ENCODE peak calls at places on chromosomes 16 and 17, in four cellular contexts. F is body of pancreas, G is H7, R is left ventricle myocardium inferior. P is an unnamed sample.
A peak's percentile ranks its signal among the peaks of the same experiment; 100 is the strongest.

GRCh38 chr17:27578718-27579085 is 52.3 kb upstream of the LGALS9 start:
- DNase-seq in F (peak; percentile 54), G (peak; percentile 52), R (no peak), P (no peak)

GRCh38 chr16:4408323-4408690 is 8.1 kb downstream of the CORO7 start:
- DNase-seq in R (no peak), F (no peak), G (no peak), P (no peak)

GRCh38 chr17:47423406-47424295 is 99.9 kb downstream of the EFCAB13 start:
- DNase-seq in G (peak; percentile 81), F (peak; percentile 57), R (peak; percentile 12), P (peak; percentile 74)

GRCh38 chr17:34259151-34259550 is 4.1 kb downstream of the CCL2 start:
- DNase-seq in F (no peak), R (no peak), G (no peak), P (no peak)

GRCh38 chr17:75830168-75831031 is 13.8 kb downstream of the UNC13D start:
- DNase-seq in G (peak; percentile 94), F (peak; percentile 46), R (no peak), P (no peak)

GRCh38 chr16:26511463-26511862 is 555.3 kb upstream of the C16orf82 start:
- DNase-seq in G (no peak), R (no peak), F (no peak), P (no peak)

GRCh38 chr16:56192971-56193936 is 2.0 kb downstream of the GNAO1 start:
- DNase-seq in R (no peak), F (no peak), G (peak; percentile 75), P (no peak)

GRCh38 chr16:54424043-54424451 is 137.5 kb upstream of the IRX3 start:
- DNase-seq in G (no peak), F (no peak), R (no peak), P (no peak)

DNA sequence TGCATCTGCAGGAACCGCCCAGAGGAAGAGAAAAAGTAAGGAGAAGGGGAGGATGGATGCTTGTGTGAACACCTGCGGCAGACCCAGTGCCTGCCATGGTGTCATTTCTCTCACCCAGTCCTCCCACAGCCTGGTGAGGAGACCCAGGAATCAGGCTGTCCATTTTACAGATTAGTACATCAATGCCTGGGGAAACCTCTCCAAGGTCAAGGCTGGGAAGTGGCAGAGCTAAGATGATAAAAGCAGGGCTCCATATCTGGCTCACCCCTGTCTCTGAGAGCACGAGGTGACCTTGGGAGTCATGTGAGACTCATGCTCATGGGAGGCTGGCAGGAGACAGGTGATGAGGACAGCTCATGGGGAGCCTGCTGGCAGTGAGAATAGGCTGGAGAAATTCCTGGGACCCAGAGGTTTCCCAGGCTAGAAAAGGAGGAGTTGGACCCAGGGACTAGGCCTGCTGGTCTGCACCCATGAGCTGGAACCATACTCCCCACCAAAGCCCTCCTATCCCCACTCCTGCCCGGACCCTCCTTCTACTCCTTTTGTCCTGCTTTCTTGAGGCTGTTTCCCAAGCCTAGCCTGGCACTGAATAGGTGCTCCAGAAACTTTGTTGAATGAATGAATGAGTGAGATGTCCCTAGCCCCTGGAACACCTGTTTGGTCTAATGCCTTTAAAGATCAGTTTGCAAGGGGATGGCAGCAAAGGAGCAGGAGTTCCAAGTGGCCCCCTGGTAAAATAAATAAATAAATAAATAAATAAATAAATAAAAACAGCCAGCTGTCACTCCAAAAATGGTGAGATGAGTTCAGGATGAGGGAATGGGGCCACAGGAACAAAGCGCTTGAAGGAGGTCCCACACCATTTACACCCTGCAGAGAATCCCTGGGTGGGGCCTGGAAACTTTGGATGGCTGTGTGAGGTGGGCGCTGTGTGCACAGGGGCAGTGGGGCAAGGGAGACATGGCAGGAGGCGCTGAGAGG is 1.6 kb downstream of the ZNF629 start:
- DNase-seq in R (no peak), F (no peak), G (no peak), P (no peak)
- H3K4me3 ChIP-seq in R (peak overlapping the region; percentile 86), F (no peak overlapping the region), G (peak overlapping the region; percentile 86), P (no peak overlapping the region)

DNA sequence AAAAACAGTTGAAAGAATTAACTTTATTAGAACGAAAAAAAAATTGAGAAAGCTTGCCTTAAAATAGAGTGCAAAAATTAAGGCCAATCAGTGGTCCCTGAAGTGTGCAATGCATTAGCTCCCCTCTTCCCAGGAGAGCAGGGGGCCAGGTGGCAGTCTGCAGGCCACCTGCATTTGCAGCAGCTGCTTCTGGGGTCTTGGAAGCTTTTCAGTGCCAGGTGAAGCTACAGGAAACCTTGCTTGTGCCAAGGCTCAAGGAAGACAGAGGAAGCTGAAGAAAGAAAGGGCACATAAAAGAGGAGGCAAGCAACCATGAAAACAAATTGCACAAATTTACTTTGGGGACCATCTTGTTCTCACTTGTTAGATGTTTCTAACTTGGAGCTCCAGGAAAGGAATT is 50.5 kb upstream of the MTMR4 start:
- DNase-seq in F (no peak), R (no peak), G (no peak), P (no peak)
- H3K4me3 ChIP-seq in F (no peak overlapping the region), R (no peak overlapping the region), G (no peak overlapping the region), P (no peak overlapping the region)

GRCh38 chr17:79814624-79814965 is 17.7 kb upstream of the CBX8 start:
- DNase-seq in G (peak; percentile 84), R (no peak), F (no peak), P (no peak)

GRCh38 chr17:79811888-79812205 is 15.0 kb upstream of the CBX8 start:
- DNase-seq in F (no peak), R (no peak), G (no peak), P (no peak)

GRCh38 chr17:79812206-79812968 is 15.5 kb upstream of the CBX8 start:
- DNase-seq in G (peak; percentile 76), F (no peak), R (no peak), P (no peak)

GRCh38 chr17:79813826-79814623 is 17.1 kb upstream of the CBX8 start:
- DNase-seq in G (peak; percentile 77), R (no peak), F (no peak), P (no peak)

GRCh38 chr17:79812969-79813825 is 16.3 kb upstream of the CBX8 start:
- DNase-seq in F (no peak), R (no peak), G (peak; percentile 86), P (no peak)
- H3K4me3 ChIP-seq in F (no peak overlapping the region), R (peak overlapping the region; percentile 60), G (peak overlapping the region; percentile 16), P (peak overlapping the region; percentile 6)

GRCh38 chr16:678209-678857 is 1.9 kb upstream of the STUB1 start:
- DNase-seq in R (no peak), F (no peak), G (no peak), P (no peak)
- H3K4me3 ChIP-seq in R (no peak overlapping the region), F (no peak overlapping the region), G (no peak overlapping the region), P (no peak overlapping the region)

DNA sequence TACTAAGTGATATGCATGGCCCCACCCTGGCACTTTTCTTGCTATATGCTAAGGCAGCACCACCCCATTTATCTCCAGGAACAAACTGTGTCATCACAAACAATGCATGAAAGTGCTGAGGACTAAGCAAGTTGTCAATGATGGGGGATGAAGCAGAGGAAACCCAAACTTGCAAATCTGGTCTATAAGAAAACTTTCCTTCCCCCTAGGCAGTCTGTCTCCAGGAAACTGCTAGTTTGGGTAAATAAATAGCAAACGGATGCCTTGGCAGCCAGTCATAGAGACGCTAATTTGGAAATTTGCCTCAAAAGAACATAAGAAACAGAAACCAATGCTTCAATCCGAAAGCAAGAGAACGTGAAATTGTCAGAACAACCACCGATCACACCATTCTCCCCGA is 5.6 kb upstream of the HSBP1 start:
- DNase-seq in R (no peak), G (no peak), F (no peak), P (no peak)
- H3K4me3 ChIP-seq in R (peak overlapping the region; percentile 54), G (no peak overlapping the region), F (no peak overlapping the region), P (peak overlapping the region; percentile 38)

GRCh38 chr16:2359919-2360318 is 19.4 kb upstream of the ABCA3 start:
- DNase-seq in F (no peak), R (no peak), G (no peak), P (no peak)

GRCh38 chr16:2361129-2361528 is 20.6 kb upstream of the ABCA3 start:
- DNase-seq in G (no peak), R (no peak), F (no peak), P (no peak)

GRCh38 chr16:2362218-2362617 is 21.7 kb upstream of the ABCA3 start:
- DNase-seq in G (no peak), R (no peak), F (peak; percentile 9), P (no peak)

GRCh38 chr16:2357331-2357730 is 16.8 kb upstream of the ABCA3 start:
- DNase-seq in F (no peak), G (no peak), R (no peak), P (no peak)
- H3K4me3 ChIP-seq in F (no peak overlapping the region), G (no peak overlapping the region), R (no peak overlapping the region), P (no peak overlapping the region)

DNA sequence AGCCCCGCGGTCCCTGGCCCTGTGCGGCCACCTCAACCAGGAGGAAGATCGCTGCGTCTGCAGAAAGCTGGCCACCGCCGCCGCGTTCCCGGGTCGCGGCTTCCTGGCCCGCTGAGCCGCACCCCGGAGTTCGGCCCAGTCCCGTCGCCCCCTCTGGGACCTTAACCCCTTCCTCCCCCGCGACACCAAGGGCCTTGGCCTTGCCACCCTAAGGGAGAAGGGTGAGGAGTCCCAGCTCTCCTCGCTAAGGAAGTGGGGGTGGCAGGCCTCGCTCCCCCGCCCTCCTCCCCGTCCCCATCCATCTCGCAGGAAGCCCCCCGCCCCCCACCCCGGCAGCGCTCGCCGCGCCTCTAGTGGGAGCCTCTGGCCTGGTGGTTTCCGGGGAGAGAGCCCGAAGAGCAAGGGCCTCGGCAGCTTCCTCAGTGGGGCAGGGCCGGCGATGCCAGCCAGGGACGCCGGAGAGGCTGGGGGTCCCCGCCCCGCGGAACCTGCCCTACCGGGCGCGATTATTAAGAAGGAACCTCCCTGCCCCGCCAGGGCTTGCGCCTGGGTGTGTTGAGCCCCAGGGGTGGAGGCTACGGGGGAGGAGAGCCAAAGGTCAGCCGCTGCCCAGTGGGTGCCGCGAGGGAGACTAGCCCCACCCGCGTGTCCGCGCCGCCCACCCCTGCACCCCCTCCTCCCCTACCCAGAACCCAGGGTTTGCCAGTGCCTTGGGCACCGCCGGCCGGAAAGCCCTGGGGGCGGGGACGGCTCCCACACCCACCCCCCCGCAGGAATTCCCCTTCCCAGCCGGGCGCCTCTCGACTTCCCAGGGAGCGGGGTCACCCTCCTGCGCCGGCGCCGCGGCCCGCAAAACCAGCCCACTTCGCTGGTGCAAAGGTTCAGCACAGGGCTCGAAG is 6.8 kb downstream of the CBX4 start:
- DNase-seq in R (peak; percentile 38), G (peak; percentile 91), F (peak; percentile 56), P (no peak)
- H3K4me3 ChIP-seq in R (peak overlapping the region; percentile 63), G (peak overlapping the region; percentile 33), F (no peak overlapping the region), P (no peak overlapping the region)

GRCh38 chr17:79088997-79089328 is 14.3 kb downstream of the ENGASE start:
- DNase-seq in F (no peak), G (no peak), R (no peak), P (no peak)
- H3K4me3 ChIP-seq in F (no peak overlapping the region), G (no peak overlapping the region), R (no peak overlapping the region), P (no peak overlapping the region)